ENCODE peak calls at places on chromosomes 7 and 10, in seven cellular contexts. O is AG04450, U is left ventricle myocardium inferior, R is SK-N-SH, E is Panc1, H is colonic mucosa, L is cardiac fibroblast. B is an unnamed sample.
A peak's percentile ranks its signal among the peaks of the same experiment; 100 is the strongest.

GRCh38 chr7:506921-507622 is 12.6 kb downstream of the PDGFA start:
- DNase-seq in O (no peak), R (no peak), U (peak; percentile 7), L (no peak), H (no peak), E (no peak), B (no peak)

GRCh38 chr7:1785839-1786238 is 115.8 kb downstream of the ELFN1 start:
- DNase-seq in L (no peak), R (no peak), E (no peak), H (no peak), U (no peak), O (no peak), B (no peak)

GRCh38 chr7:44305564-44306507 is 19.6 kb downstream of the CAMK2B start:
- DNase-seq in E (no peak), U (no peak), R (no peak), L (peak; percentile 45), H (peak; percentile 11), O (no peak), B (no peak)

GRCh38 chr7:154914580-154915380 is 88.1 kb downstream of the PAXIP1 start:
- DNase-seq in O (no peak), L (no peak), U (no peak), E (no peak), R (peak; percentile 81), H (no peak), B (no peak)

GRCh38 chr10:21372651-21373410 is 152.7 kb downstream of the SKIDA1 start:
- DNase-seq in L (peak; percentile 95), R (peak; percentile 30), H (peak; percentile 79), O (peak; percentile 81), E (no peak), U (peak; percentile 25), B (peak; percentile 69)

GRCh38 chr10:11298116-11298515 is 280.4 kb downstream of the CELF2 start:
- DNase-seq in E (no peak), H (no peak), O (no peak), L (no peak), R (no peak), U (no peak), B (no peak)

GRCh38 chr7:47766151-47766550 is 182.1 kb downstream of the PKD1L1 start:
- DNase-seq in H (no peak), R (no peak), L (no peak), U (no peak), E (no peak), O (no peak), B (no peak)

GRCh38 chr10:60350400-60350799 is 39.3 kb downstream of the ANK3 start:
- DNase-seq in R (no peak), E (no peak), O (no peak), L (peak; percentile 61), H (no peak), U (no peak), B (no peak)

GRCh38 chr7:5661941-5662340 is 119.5 kb downstream of the RNF216 start:
- DNase-seq in E (no peak), U (no peak), L (peak; percentile 19), O (no peak), H (no peak), R (peak; percentile 40), B (no peak)

GRCh38 chr10:115129752-115130151 is 36.6 kb downstream of the ATRNL1 start:
- DNase-seq in O (peak; percentile 0), E (peak; percentile 20), R (peak; percentile 13), L (peak; percentile 48), U (no peak), H (no peak), B (peak; percentile 3)
- TF ChIP-seq CTCF in O (peak; percentile 18), E (no peak), R (peak; percentile 64), L (no peak), U (peak; percentile 51), H (peak; percentile 19), B (peak; percentile 10)

GRCh38 chr10:34092891-34093290 is 722.2 kb downstream of the PARD3 start:
- DNase-seq in L (no peak), U (no peak), E (no peak), R (no peak), O (no peak), H (no peak), B (peak; percentile 17)

GRCh38 chr10:34097682-34098081 is 717.4 kb downstream of the PARD3 start:
- DNase-seq in R (no peak), U (no peak), E (no peak), H (no peak), L (no peak), O (no peak), B (no peak)

GRCh38 chr10:34091796-34092195 is 723.3 kb downstream of the PARD3 start:
- DNase-seq in E (no peak), O (no peak), R (no peak), H (no peak), L (no peak), U (no peak), B (no peak)

GRCh38 chr10:34094961-34095360 is 720.1 kb downstream of the PARD3 start:
- DNase-seq in L (no peak), O (no peak), R (no peak), H (no peak), E (no peak), U (no peak), B (no peak)

DNA sequence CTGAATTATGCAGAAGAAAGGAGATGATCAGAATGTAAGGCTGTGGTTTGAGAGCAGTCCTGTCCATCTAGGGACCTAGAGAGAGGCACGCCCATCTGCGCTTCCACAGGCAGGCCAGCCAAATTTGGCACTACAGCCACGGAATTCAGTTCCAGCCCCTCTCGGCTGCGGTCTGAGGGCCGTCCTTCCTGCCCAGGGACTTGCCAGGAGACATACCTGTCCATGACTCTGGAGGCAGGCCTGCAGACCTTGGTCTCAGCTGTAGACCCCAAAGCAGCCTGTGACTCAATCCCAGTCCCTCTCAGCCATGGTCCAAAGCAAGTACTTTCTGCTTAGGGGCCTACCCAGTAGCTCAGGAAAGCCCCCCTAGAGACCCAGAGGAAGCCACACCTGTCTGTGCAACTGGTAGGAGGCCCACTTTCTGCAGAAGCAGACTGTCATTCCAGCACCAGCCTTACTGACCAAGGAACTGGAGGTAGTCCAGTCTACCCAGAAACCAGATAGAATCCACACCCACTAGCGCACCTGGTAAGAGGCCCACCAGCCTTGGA is 720.9 kb downstream of the PARD3 start:
- DNase-seq in R (no peak), U (no peak), O (no peak), L (no peak), E (no peak), H (no peak), B (no peak)
- H3K4me3 ChIP-seq in R (no peak overlapping the region), U (no peak overlapping the region), O (no peak overlapping the region), L (no peak overlapping the region), E (no peak overlapping the region), H (no peak overlapping the region), B (no peak overlapping the region)

DNA sequence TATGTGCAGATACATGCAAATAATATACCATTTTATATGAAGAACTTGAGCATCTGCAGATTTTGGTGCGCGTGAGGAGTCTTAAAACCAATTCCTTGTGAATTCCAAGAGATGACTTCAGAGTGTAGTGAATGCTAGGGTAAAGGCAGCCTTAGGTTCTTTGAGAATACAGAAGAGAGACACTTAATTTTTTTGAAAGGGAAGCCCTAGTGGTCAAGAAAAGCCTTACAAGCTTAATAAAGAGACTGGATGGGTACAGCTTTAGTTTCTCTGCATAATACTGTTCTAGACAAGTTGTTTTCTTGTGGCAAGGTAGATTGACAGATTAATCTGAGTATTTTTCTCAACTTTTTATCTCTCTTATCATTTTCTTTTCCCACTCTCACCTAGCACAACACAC is 636.5 kb downstream of the DNAJB9 start:
- DNase-seq in O (no peak), R (no peak), E (no peak), H (no peak), U (no peak), L (no peak), B (no peak)
- TF ChIP-seq CTCF in O (no peak), R (no peak), E (no peak), H (no peak), U (no peak), L (no peak), B (no peak)

DNA sequence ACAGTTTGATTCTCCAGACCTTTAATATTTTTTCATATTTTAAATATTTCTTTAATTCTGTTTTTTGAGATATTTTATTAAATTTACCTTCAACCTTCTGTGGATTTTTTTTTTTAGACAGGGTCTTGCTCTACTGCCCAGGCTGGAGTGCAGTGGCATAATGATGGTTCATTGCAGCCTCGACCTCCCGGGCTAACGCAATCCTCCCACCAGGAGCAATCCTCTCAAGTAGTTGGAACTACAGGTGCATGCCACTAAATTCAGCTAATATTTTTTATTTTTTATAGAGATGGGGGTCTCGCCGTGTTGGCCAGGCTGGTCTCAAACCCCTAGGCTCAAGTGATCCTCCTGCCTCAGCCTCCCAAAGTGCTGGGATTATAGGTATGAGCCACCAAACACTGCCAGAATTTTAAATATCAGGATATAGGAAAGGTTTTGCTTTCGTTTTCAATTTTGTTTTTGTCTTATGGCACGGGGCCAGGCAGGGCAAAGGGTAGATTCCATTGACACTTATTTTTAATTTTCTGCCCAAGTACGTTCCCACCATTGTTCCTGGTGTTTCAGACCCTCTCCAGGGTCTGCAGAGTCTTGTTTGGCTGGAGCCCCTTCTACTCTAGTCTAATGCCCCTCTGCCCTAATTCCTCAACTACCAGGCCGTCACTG is 1.2 kb downstream of the TACC2 start:
- DNase-seq in H (peak; percentile 69), E (no peak), U (no peak), O (no peak), R (no peak), L (no peak), B (no peak)
- H3K4me3 ChIP-seq in H (no peak overlapping the region), E (peak overlapping the region; percentile 13), U (peak overlapping the region; percentile 11), O (no peak overlapping the region), R (no peak overlapping the region), L (no peak overlapping the region), B (no peak overlapping the region)

GRCh38 chr7:130732980-130733865 is 784 bp downstream of the KLF14 start:
- DNase-seq in O (no peak), L (no peak), H (peak; percentile 43), U (peak; percentile 14), R (peak; percentile 84), E (no peak), B (no peak)
- TF ChIP-seq CTCF in O (no peak), L (no peak), H (no peak), U (no peak), R (peak; percentile 34), E (peak; percentile 73), B (no peak)

DNA sequence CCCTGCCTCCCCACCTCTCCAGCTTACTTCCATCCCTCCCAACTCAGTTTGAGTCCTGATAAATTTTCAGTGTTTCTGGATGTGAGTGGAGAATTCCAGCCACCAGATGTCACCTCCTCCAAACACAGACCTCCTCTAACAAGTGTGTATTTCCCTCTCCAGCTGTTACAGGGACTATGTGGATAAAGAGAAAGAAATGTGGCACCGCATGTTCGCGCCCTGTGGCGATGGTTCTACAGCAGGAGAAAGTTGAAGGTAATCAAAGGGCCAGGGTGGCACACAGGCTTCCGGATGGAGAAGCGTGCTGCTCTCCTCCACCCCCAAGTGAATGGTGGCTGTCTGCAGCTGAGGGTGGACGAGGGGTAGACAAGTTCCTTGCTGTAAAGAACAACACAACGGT is 14.7 kb downstream of the FKBP6 start:
- DNase-seq in R (peak; percentile 74), O (peak; percentile 33), L (peak; percentile 73), U (no peak), H (no peak), E (peak; percentile 28), B (no peak)
- H3K4me3 ChIP-seq in R (no peak overlapping the region), O (no peak overlapping the region), L (no peak overlapping the region), U (peak overlapping the region; percentile 33), H (no peak overlapping the region), E (peak overlapping the region; percentile 2), B (no peak overlapping the region)

GRCh38 chr7:150966002-150966401 is 12.1 kb downstream of the KCNH2 start:
- DNase-seq in E (no peak), O (no peak), U (peak; percentile 17), H (no peak), R (peak; percentile 78), L (no peak), B (no peak)
- TF ChIP-seq CTCF in E (peak; percentile 66), O (peak; percentile 12), U (peak; percentile 55), H (no peak), R (peak; percentile 37), L (no peak), B (peak; percentile 15)

GRCh38 chr10:93062499-93063216 is 2.1 kb downstream of the CYP26C1 start:
- DNase-seq in R (peak; percentile 30), O (no peak), U (no peak), L (peak; percentile 53), E (no peak), H (peak; percentile 33), B (no peak)
- H3K4me3 ChIP-seq in R (no peak overlapping the region), O (peak overlapping the region; percentile 53), U (peak overlapping the region; percentile 54), L (peak overlapping the region; percentile 30), E (peak overlapping the region; percentile 73), H (peak overlapping the region; percentile 26), B (peak overlapping the region; percentile 41)

B was measured in AG09309.